ENCODE peak calls at places on chromosomes 11 and 22, in seven cellular contexts. L is 8988T, F is cardiac muscle cell, C is epithelial cell of proximal tubule, I is left lung, N is astrocyte of the spinal cord, R is naive B cell. W is an unnamed sample.

GRCh38 chr22:37273126-37273845 is 9.0 kb upstream of the CYTH4 start:
- DNase-seq in L (no peak), F (peak; percentile 72), C (no peak), I (no peak), N (peak; percentile 68), R (no peak), W (no peak)

GRCh38 chr11:121086866-121087265 is 14.2 kb upstream of the TECTA start:
- DNase-seq in L (no peak), F (peak; percentile 20), C (no peak), I (no peak), N (peak; percentile 17), R (no peak), W (no peak)

GRCh38 chr22:43827926-43828710 is 16.0 kb upstream of the EFCAB6 start:
- DNase-seq in L (no peak), F (no peak), C (no peak), I (peak; percentile 10), N (no peak), R (no peak), W (no peak)

GRCh38 chr11:6418958-6419611 is at the start of gene APBB1:
- DNase-seq in L (peak; percentile 84), F (peak; percentile 60), C (no peak), I (no peak), N (peak; percentile 38), R (peak; percentile 70), W (peak; percentile 66)

GRCh38 chr11:69075421-69076128 is 26.8 kb downstream of the TPCN2 start:
- DNase-seq in L (no peak), F (peak; percentile 99), C (no peak), I (peak; percentile 69), N (peak; percentile 99), R (no peak), W (no peak)

GRCh38 chr11:13465909-13466371 is 2.9 kb upstream of the BTBD10 start:
- DNase-seq in L (no peak), F (peak; percentile 63), C (no peak), I (no peak), N (peak; percentile 52), R (peak; percentile 9), W (peak; percentile 8)

GRCh38 chr11:118841469-118842222 is 42.0 kb upstream of the CXCR5 start:
- DNase-seq in L (no peak), F (no peak), C (no peak), I (no peak), N (no peak), R (no peak), W (no peak)

GRCh38 chr22:28029201-28029948 is 110.3 kb upstream of the PITPNB start:
- DNase-seq in L (no peak), F (peak; percentile 56), C (no peak), I (peak; percentile 57), N (peak; percentile 71), R (no peak), W (peak; percentile 79)

GRCh38 chr11:65777821-65778361 is 2.9 kb downstream of the AP5B1 start:
- DNase-seq in L (no peak), F (no peak), C (no peak), I (no peak), N (no peak), R (no peak), W (no peak)

GRCh38 chr22:47627561-47628253 is 865.3 kb downstream of the TBC1D22A start:
- DNase-seq in L (no peak), F (no peak), C (no peak), I (no peak), N (no peak), R (no peak), W (no peak)

GRCh38 chr11:121482231-121483129 is 29.7 kb upstream of the SORL1-AS1 start:
- DNase-seq in L (no peak), F (peak; percentile 34), C (no peak), I (peak; percentile 43), N (no peak), R (peak; percentile 76), W (no peak)

GRCh38 chr11:102560555-102561011 is 30.0 kb upstream of the MMP7 start:
- DNase-seq in L (no peak), F (peak; percentile 79), C (no peak), I (no peak), N (peak; percentile 88), R (peak; percentile 55), W (no peak)

GRCh38 chr22:50531546-50532352 is 1.9 kb upstream of the TYMP start:
- DNase-seq in L (no peak), F (peak; percentile 84), C (no peak), I (peak; percentile 85), N (peak; percentile 50), R (peak; percentile 83), W (no peak)

GRCh38 chr11:55367674-55368073 is at the start of gene OR4A15:
- DNase-seq in L (no peak), F (no peak), C (no peak), I (no peak), N (no peak), R (no peak), W (no peak)

GRCh38 chr11:9740202-9740881 is 76.5 kb downstream of the SWAP70 start:
- DNase-seq in L (no peak), F (no peak), C (no peak), I (no peak), N (no peak), R (no peak), W (no peak)

GRCh38 chr22:35258144-35258988 is 1.1 kb downstream of the HMGXB4 start:
- DNase-seq in L (no peak), F (peak; percentile 43), C (no peak), I (no peak), N (peak; percentile 15), R (no peak), W (peak; percentile 16)

GRCh38 chr11:57134284-57134683 is 47.5 kb upstream of the LRRC55 start:
- DNase-seq in L (no peak), F (no peak), C (no peak), I (no peak), N (no peak), R (no peak), W (no peak)

GRCh38 chr11:620201-620600 is 4.5 kb upstream of the IRF7 start:
- DNase-seq in L (no peak), F (no peak), C (no peak), I (no peak), N (no peak), R (no peak), W (no peak)

GRCh38 chr11:126917531-126918204 is 82.9 kb downstream of the KIRREL3 start:
- DNase-seq in L (no peak), F (peak; percentile 85), C (peak; percentile 100), I (no peak), N (peak; percentile 97), R (no peak), W (no peak)